ENCODE peak calls at places on chromosomes 2 and 18, in eight cellular contexts. One of them, this sample, is unnamed.

GRCh38 chr2:38668092-38668491 is 2.2 kb downstream of the GALM start:
- DNase-seq in ACHN: no peak
- DNase-seq in fibroblast of pulmonary artery: no peak
- DNase-seq in pulmonary artery endothelial cell: no peak
- DNase-seq in OCI-LY7: no peak
- DNase-seq in HuH-7.5: no peak
- DNase-seq in neural progenitor cell: no peak
- DNase-seq in activated CD4-positive, alpha-beta T cell treated with anti-CD3 and anti-CD28 coated beads, Interleukin-2, amount 50 U/mL, for 24 hours: no peak
- DNase-seq in this sample: no peak

GRCh38 chr18:47832348-47832747 is 98.1 kb downstream of the SMAD2 start:
- DNase-seq in ACHN: no peak
- DNase-seq in fibroblast of pulmonary artery: peak; percentile 9
- DNase-seq in pulmonary artery endothelial cell: no peak
- DNase-seq in OCI-LY7: no peak
- DNase-seq in HuH-7.5: no peak
- DNase-seq in neural progenitor cell: no peak
- DNase-seq in activated CD4-positive, alpha-beta T cell treated with anti-CD3 and anti-CD28 coated beads, Interleukin-2, amount 50 U/mL, for 24 hours: no peak
- DNase-seq in this sample: no peak

GRCh38 chr2:58157754-58158153 is 83.4 kb downstream of the FANCL start:
- DNase-seq in ACHN: no peak
- DNase-seq in fibroblast of pulmonary artery: no peak
- DNase-seq in pulmonary artery endothelial cell: no peak
- DNase-seq in OCI-LY7: no peak
- DNase-seq in HuH-7.5: no peak
- DNase-seq in neural progenitor cell: no peak
- DNase-seq in activated CD4-positive, alpha-beta T cell treated with anti-CD3 and anti-CD28 coated beads, Interleukin-2, amount 50 U/mL, for 24 hours: no peak
- DNase-seq in this sample: no peak

GRCh38 chr2:130826821-130827501 is 9.8 kb upstream of the ARHGEF4 start:
- DNase-seq in ACHN: no peak
- DNase-seq in fibroblast of pulmonary artery: no peak
- DNase-seq in pulmonary artery endothelial cell: no peak
- DNase-seq in OCI-LY7: no peak
- DNase-seq in HuH-7.5: no peak
- DNase-seq in neural progenitor cell: no peak
- DNase-seq in activated CD4-positive, alpha-beta T cell treated with anti-CD3 and anti-CD28 coated beads, Interleukin-2, amount 50 U/mL, for 24 hours: no peak
- DNase-seq in this sample: no peak

GRCh38 chr2:25252291-25253152 is 84.1 kb upstream of the POMC start:
- DNase-seq in ACHN: peak; percentile 75
- DNase-seq in fibroblast of pulmonary artery: peak; percentile 62
- DNase-seq in pulmonary artery endothelial cell: peak; percentile 24
- DNase-seq in OCI-LY7: no peak
- DNase-seq in HuH-7.5: peak; percentile 89
- DNase-seq in neural progenitor cell: peak; percentile 98
- DNase-seq in activated CD4-positive, alpha-beta T cell treated with anti-CD3 and anti-CD28 coated beads, Interleukin-2, amount 50 U/mL, for 24 hours: no peak
- DNase-seq in this sample: peak; percentile 62

GRCh38 chr2:26922638-26923466 is 47.6 kb upstream of the MAPRE3 start:
- DNase-seq in ACHN: peak; percentile 80
- DNase-seq in fibroblast of pulmonary artery: peak; percentile 25
- DNase-seq in pulmonary artery endothelial cell: no peak
- DNase-seq in OCI-LY7: peak; percentile 61
- DNase-seq in HuH-7.5: peak; percentile 68
- DNase-seq in neural progenitor cell: peak; percentile 82
- DNase-seq in activated CD4-positive, alpha-beta T cell treated with anti-CD3 and anti-CD28 coated beads, Interleukin-2, amount 50 U/mL, for 24 hours: peak; percentile 22
- DNase-seq in this sample: peak; percentile 53

GRCh38 chr2:173054466-173054865 is 21.2 kb upstream of the MAP3K20 start:
- DNase-seq in ACHN: no peak
- DNase-seq in fibroblast of pulmonary artery: no peak
- DNase-seq in pulmonary artery endothelial cell: no peak
- DNase-seq in OCI-LY7: no peak
- DNase-seq in HuH-7.5: no peak
- DNase-seq in neural progenitor cell: no peak
- DNase-seq in activated CD4-positive, alpha-beta T cell treated with anti-CD3 and anti-CD28 coated beads, Interleukin-2, amount 50 U/mL, for 24 hours: no peak
- DNase-seq in this sample: no peak

GRCh38 chr18:60350975-60351374 is 21.6 kb downstream of the MC4R start:
- DNase-seq in ACHN: no peak
- DNase-seq in fibroblast of pulmonary artery: no peak
- DNase-seq in pulmonary artery endothelial cell: no peak
- DNase-seq in OCI-LY7: no peak
- DNase-seq in HuH-7.5: no peak
- DNase-seq in neural progenitor cell: no peak
- DNase-seq in activated CD4-positive, alpha-beta T cell treated with anti-CD3 and anti-CD28 coated beads, Interleukin-2, amount 50 U/mL, for 24 hours: no peak
- DNase-seq in this sample: no peak

GRCh38 chr2:18262601-18263000 is 297.9 kb downstream of the RDH14 start:
- DNase-seq in ACHN: no peak
- DNase-seq in fibroblast of pulmonary artery: no peak
- DNase-seq in pulmonary artery endothelial cell: no peak
- DNase-seq in OCI-LY7: no peak
- DNase-seq in HuH-7.5: no peak
- DNase-seq in neural progenitor cell: no peak
- DNase-seq in activated CD4-positive, alpha-beta T cell treated with anti-CD3 and anti-CD28 coated beads, Interleukin-2, amount 50 U/mL, for 24 hours: no peak
- DNase-seq in this sample: no peak

This sample was measured in astrocyte of the spinal cord.